ENCODE peak calls at places on chromosome 14, in four cellular contexts. One of them, this sample, is unnamed.

GRCh38 chr14:103020271-103020910 is 37.0 kb downstream of the CDC42BPB start:
- DNase-seq in HCT116: no peak
- DNase-seq in stimulated activated CD4-positive, alpha-beta T cell treated with anti-CD3 and anti-CD28 coated beads, Interleukin-2, amount 100 ng/mL, for 48 hours: no peak
- DNase-seq in SK-MEL-5: no peak
- DNase-seq in this sample: no peak

GRCh38 chr14:22781606-22782000 is 15.1 kb downstream of the OXA1L start:
- DNase-seq in HCT116: no peak
- DNase-seq in stimulated activated CD4-positive, alpha-beta T cell treated with anti-CD3 and anti-CD28 coated beads, Interleukin-2, amount 100 ng/mL, for 48 hours: no peak
- DNase-seq in SK-MEL-5: no peak
- DNase-seq in this sample: no peak

GRCh38 chr14:23566782-23567185 is 807 bp downstream of the AP1G2 start:
- DNase-seq in HCT116: no peak
- DNase-seq in stimulated activated CD4-positive, alpha-beta T cell treated with anti-CD3 and anti-CD28 coated beads, Interleukin-2, amount 100 ng/mL, for 48 hours: no peak
- DNase-seq in SK-MEL-5: no peak
- DNase-seq in this sample: no peak

GRCh38 chr14:32514236-32514635 is 185.1 kb downstream of the AKAP6 start:
- DNase-seq in HCT116: no peak
- DNase-seq in stimulated activated CD4-positive, alpha-beta T cell treated with anti-CD3 and anti-CD28 coated beads, Interleukin-2, amount 100 ng/mL, for 48 hours: no peak
- DNase-seq in SK-MEL-5: no peak
- DNase-seq in this sample: no peak

GRCh38 chr14:42854061-42854460 is 1247.4 kb downstream of the LRFN5 start:
- DNase-seq in HCT116: no peak
- DNase-seq in stimulated activated CD4-positive, alpha-beta T cell treated with anti-CD3 and anti-CD28 coated beads, Interleukin-2, amount 100 ng/mL, for 48 hours: no peak
- DNase-seq in SK-MEL-5: no peak
- DNase-seq in this sample: no peak

GRCh38 chr14:74611672-74612345 is at the start of gene LTBP2:
- DNase-seq in HCT116: no peak
- DNase-seq in stimulated activated CD4-positive, alpha-beta T cell treated with anti-CD3 and anti-CD28 coated beads, Interleukin-2, amount 100 ng/mL, for 48 hours: no peak
- DNase-seq in SK-MEL-5: no peak
- DNase-seq in this sample: no peak

GRCh38 chr14:70330596-70330995 is 28.9 kb downstream of the COX16 start:
- DNase-seq in HCT116: no peak
- DNase-seq in stimulated activated CD4-positive, alpha-beta T cell treated with anti-CD3 and anti-CD28 coated beads, Interleukin-2, amount 100 ng/mL, for 48 hours: no peak
- DNase-seq in SK-MEL-5: no peak
- DNase-seq in this sample: no peak

GRCh38 chr14:71582705-71583104 is 349.5 kb upstream of the RGS6 start:
- DNase-seq in HCT116: no peak
- DNase-seq in stimulated activated CD4-positive, alpha-beta T cell treated with anti-CD3 and anti-CD28 coated beads, Interleukin-2, amount 100 ng/mL, for 48 hours: no peak
- DNase-seq in SK-MEL-5: no peak
- DNase-seq in this sample: no peak

GRCh38 chr14:38409081-38409705 is 153.3 kb upstream of the CLEC14A start:
- DNase-seq in HCT116: no peak
- DNase-seq in stimulated activated CD4-positive, alpha-beta T cell treated with anti-CD3 and anti-CD28 coated beads, Interleukin-2, amount 100 ng/mL, for 48 hours: no peak
- DNase-seq in SK-MEL-5: no peak
- DNase-seq in this sample: no peak

GRCh38 chr14:102479107-102479506 is 30.5 kb downstream of the ANKRD9 start:
- DNase-seq in HCT116: no peak
- DNase-seq in stimulated activated CD4-positive, alpha-beta T cell treated with anti-CD3 and anti-CD28 coated beads, Interleukin-2, amount 100 ng/mL, for 48 hours: no peak
- DNase-seq in SK-MEL-5: no peak
- DNase-seq in this sample: no peak

GRCh38 chr14:100081997-100082625 is 16.9 kb downstream of the EVL start:
- DNase-seq in HCT116: no peak
- DNase-seq in stimulated activated CD4-positive, alpha-beta T cell treated with anti-CD3 and anti-CD28 coated beads, Interleukin-2, amount 100 ng/mL, for 48 hours: no peak
- DNase-seq in SK-MEL-5: no peak
- DNase-seq in this sample: no peak

GRCh38 chr14:104109121-104109541 is 23.6 kb downstream of the ASPG start:
- DNase-seq in HCT116: no peak
- DNase-seq in stimulated activated CD4-positive, alpha-beta T cell treated with anti-CD3 and anti-CD28 coated beads, Interleukin-2, amount 100 ng/mL, for 48 hours: no peak
- DNase-seq in SK-MEL-5: no peak
- DNase-seq in this sample: no peak

GRCh38 chr14:53924754-53925153 is 31.9 kb downstream of the BMP4 start:
- DNase-seq in HCT116: peak
- DNase-seq in stimulated activated CD4-positive, alpha-beta T cell treated with anti-CD3 and anti-CD28 coated beads, Interleukin-2, amount 100 ng/mL, for 48 hours: no peak
- DNase-seq in SK-MEL-5: no peak
- DNase-seq in this sample: no peak

GRCh38 chr14:69354383-69355154 is 43.5 kb downstream of the ERH start:
- DNase-seq in HCT116: no peak
- DNase-seq in stimulated activated CD4-positive, alpha-beta T cell treated with anti-CD3 and anti-CD28 coated beads, Interleukin-2, amount 100 ng/mL, for 48 hours: peak
- DNase-seq in SK-MEL-5: no peak
- DNase-seq in this sample: peak

GRCh38 chr14:92040431-92041040 is 677 bp upstream of the TRIP11 start:
- DNase-seq in HCT116: peak
- DNase-seq in stimulated activated CD4-positive, alpha-beta T cell treated with anti-CD3 and anti-CD28 coated beads, Interleukin-2, amount 100 ng/mL, for 48 hours: peak
- DNase-seq in SK-MEL-5: peak
- DNase-seq in this sample: no peak

GRCh38 chr14:65167072-65167645 is 64.8 kb upstream of the MAX start:
- DNase-seq in HCT116: no peak
- DNase-seq in stimulated activated CD4-positive, alpha-beta T cell treated with anti-CD3 and anti-CD28 coated beads, Interleukin-2, amount 100 ng/mL, for 48 hours: no peak
- DNase-seq in SK-MEL-5: peak
- DNase-seq in this sample: no peak

GRCh38 chr14:57302883-57303282 is 34.1 kb downstream of the AP5M1 start:
- DNase-seq in HCT116: no peak
- DNase-seq in stimulated activated CD4-positive, alpha-beta T cell treated with anti-CD3 and anti-CD28 coated beads, Interleukin-2, amount 100 ng/mL, for 48 hours: no peak
- DNase-seq in SK-MEL-5: no peak
- DNase-seq in this sample: no peak

GRCh38 chr14:24075485-24076301 is 4.3 kb downstream of the CPNE6 start:
- DNase-seq in HCT116: no peak
- DNase-seq in stimulated activated CD4-positive, alpha-beta T cell treated with anti-CD3 and anti-CD28 coated beads, Interleukin-2, amount 100 ng/mL, for 48 hours: no peak
- DNase-seq in SK-MEL-5: no peak
- DNase-seq in this sample: no peak

GRCh38 chr14:99231850-99232401 is 40.1 kb downstream of the BCL11B start:
- DNase-seq in HCT116: peak
- DNase-seq in stimulated activated CD4-positive, alpha-beta T cell treated with anti-CD3 and anti-CD28 coated beads, Interleukin-2, amount 100 ng/mL, for 48 hours: no peak
- DNase-seq in SK-MEL-5: no peak
- DNase-seq in this sample: no peak

GRCh38 chr14:93984987-93985410 is 8.6 kb upstream of the ASB2 start:
- DNase-seq in HCT116: peak
- DNase-seq in stimulated activated CD4-positive, alpha-beta T cell treated with anti-CD3 and anti-CD28 coated beads, Interleukin-2, amount 100 ng/mL, for 48 hours: no peak
- DNase-seq in SK-MEL-5: peak
- DNase-seq in this sample: no peak

GRCh38 chr14:101927859-101928258 is 36.5 kb upstream of the DYNC1H1 start:
- DNase-seq in HCT116: no peak
- DNase-seq in stimulated activated CD4-positive, alpha-beta T cell treated with anti-CD3 and anti-CD28 coated beads, Interleukin-2, amount 100 ng/mL, for 48 hours: no peak
- DNase-seq in SK-MEL-5: peak
- DNase-seq in this sample: no peak

GRCh38 chr14:37599527-37600368 is 4.3 kb downstream of the TTC6 start:
- DNase-seq in HCT116: no peak
- DNase-seq in stimulated activated CD4-positive, alpha-beta T cell treated with anti-CD3 and anti-CD28 coated beads, Interleukin-2, amount 100 ng/mL, for 48 hours: no peak
- DNase-seq in SK-MEL-5: no peak
- DNase-seq in this sample: no peak

GRCh38 chr14:40599726-40600125 is 1007.0 kb upstream of the LRFN5 start:
- DNase-seq in HCT116: no peak
- DNase-seq in stimulated activated CD4-positive, alpha-beta T cell treated with anti-CD3 and anti-CD28 coated beads, Interleukin-2, amount 100 ng/mL, for 48 hours: no peak
- DNase-seq in SK-MEL-5: no peak
- DNase-seq in this sample: no peak

GRCh38 chr14:87992349-87992719 is 648 bp downstream of the GALC start:
- DNase-seq in HCT116: no peak
- DNase-seq in stimulated activated CD4-positive, alpha-beta T cell treated with anti-CD3 and anti-CD28 coated beads, Interleukin-2, amount 100 ng/mL, for 48 hours: no peak
- DNase-seq in SK-MEL-5: no peak
- DNase-seq in this sample: no peak

GRCh38 chr14:98175881-98176280 is 1096.1 kb downstream of the BCL11B start:
- DNase-seq in HCT116: no peak
- DNase-seq in stimulated activated CD4-positive, alpha-beta T cell treated with anti-CD3 and anti-CD28 coated beads, Interleukin-2, amount 100 ng/mL, for 48 hours: no peak
- DNase-seq in SK-MEL-5: no peak
- DNase-seq in this sample: no peak

GRCh38 chr14:49993565-49993964 is 100.7 kb downstream of the ARF6 start:
- DNase-seq in HCT116: no peak
- DNase-seq in stimulated activated CD4-positive, alpha-beta T cell treated with anti-CD3 and anti-CD28 coated beads, Interleukin-2, amount 100 ng/mL, for 48 hours: no peak
- DNase-seq in SK-MEL-5: no peak
- DNase-seq in this sample: no peak

GRCh38 chr14:91170504-91171121 is 56.7 kb downstream of the DGLUCY start:
- DNase-seq in HCT116: no peak
- DNase-seq in stimulated activated CD4-positive, alpha-beta T cell treated with anti-CD3 and anti-CD28 coated beads, Interleukin-2, amount 100 ng/mL, for 48 hours: no peak
- DNase-seq in SK-MEL-5: peak
- DNase-seq in this sample: no peak

This sample was measured in stimulated activated naive B cell treated with anti-CD40 and anti-IgM and Interleukin-4, amounts not matched to agents 10 μg/mL and 1 μg/mL and 100 μg/mL, for 72 hours.